ENCODE peak calls at places on chromosome 9, in nine cellular contexts. One of them, this sample, is unnamed.

GRCh38 chr9:546797-547223 is 294.7 kb upstream of the DMRT1 start:
- DNase-seq in A549: no peak
- DNase-seq in neural crest cell: no peak
- DNase-seq in adipocyte: peak
- DNase-seq in NCI-H1694 treated with DMSO at 0.1 percent for 48 hours: peak
- DNase-seq in left ventricle myocardium inferior: no peak
- DNase-seq in HuH-7: no peak
- DNase-seq in fibroblast of pulmonary artery: peak
- DNase-seq in fibroblast of lung: peak
- DNase-seq in this sample: no peak

GRCh38 chr9:89853161-89853560 is 248.3 kb downstream of the GADD45G start:
- DNase-seq in A549: no peak
- DNase-seq in neural crest cell: no peak
- DNase-seq in adipocyte: no peak
- DNase-seq in NCI-H1694 treated with DMSO at 0.1 percent for 48 hours: no peak
- DNase-seq in left ventricle myocardium inferior: no peak
- DNase-seq in HuH-7: no peak
- DNase-seq in fibroblast of pulmonary artery: no peak
- DNase-seq in fibroblast of lung: no peak
- DNase-seq in this sample: no peak

GRCh38 chr9:95089257-95089873 is 228.1 kb downstream of the FANCC start:
- DNase-seq in A549: no peak
- DNase-seq in neural crest cell: no peak
- DNase-seq in adipocyte: no peak
- DNase-seq in NCI-H1694 treated with DMSO at 0.1 percent for 48 hours: no peak
- DNase-seq in left ventricle myocardium inferior: no peak
- DNase-seq in HuH-7: no peak
- DNase-seq in fibroblast of pulmonary artery: no peak
- DNase-seq in fibroblast of lung: no peak
- DNase-seq in this sample: no peak

GRCh38 chr9:4118666-4119065 is 181.2 kb downstream of the GLIS3 start:
- DNase-seq in A549: no peak
- DNase-seq in neural crest cell: no peak
- DNase-seq in adipocyte: no peak
- DNase-seq in NCI-H1694 treated with DMSO at 0.1 percent for 48 hours: no peak
- DNase-seq in left ventricle myocardium inferior: no peak
- DNase-seq in HuH-7: no peak
- DNase-seq in fibroblast of pulmonary artery: peak
- DNase-seq in fibroblast of lung: peak
- DNase-seq in this sample: no peak

GRCh38 chr9:127237801-127238200 is 26.8 kb upstream of the GARNL3 start:
- DNase-seq in A549: no peak
- DNase-seq in neural crest cell: no peak
- DNase-seq in adipocyte: no peak
- DNase-seq in NCI-H1694 treated with DMSO at 0.1 percent for 48 hours: no peak
- DNase-seq in left ventricle myocardium inferior: no peak
- DNase-seq in HuH-7: no peak
- DNase-seq in fibroblast of pulmonary artery: no peak
- DNase-seq in fibroblast of lung: no peak
- DNase-seq in this sample: no peak

GRCh38 chr9:136047076-136047774 is 47.9 kb downstream of the NACC2 start:
- DNase-seq in A549: no peak
- DNase-seq in neural crest cell: no peak
- DNase-seq in adipocyte: no peak
- DNase-seq in NCI-H1694 treated with DMSO at 0.1 percent for 48 hours: no peak
- DNase-seq in left ventricle myocardium inferior: no peak
- DNase-seq in HuH-7: no peak
- DNase-seq in fibroblast of pulmonary artery: no peak
- DNase-seq in fibroblast of lung: no peak
- DNase-seq in this sample: no peak

GRCh38 chr9:126534431-126535186 is 79.1 kb upstream of the LMX1B start:
- DNase-seq in A549: no peak
- DNase-seq in neural crest cell: no peak
- DNase-seq in adipocyte: peak
- DNase-seq in NCI-H1694 treated with DMSO at 0.1 percent for 48 hours: no peak
- DNase-seq in left ventricle myocardium inferior: no peak
- DNase-seq in HuH-7: no peak
- DNase-seq in fibroblast of pulmonary artery: no peak
- DNase-seq in fibroblast of lung: no peak
- DNase-seq in this sample: no peak

GRCh38 chr9:113682297-113682771 is 193.8 kb upstream of the ZNF618 start:
- DNase-seq in A549: peak
- DNase-seq in neural crest cell: peak
- DNase-seq in adipocyte: peak
- DNase-seq in NCI-H1694 treated with DMSO at 0.1 percent for 48 hours: peak
- DNase-seq in left ventricle myocardium inferior: peak
- DNase-seq in HuH-7: peak
- DNase-seq in fibroblast of pulmonary artery: peak
- DNase-seq in fibroblast of lung: peak
- DNase-seq in this sample: peak

GRCh38 chr9:130846487-130847305 is 11.6 kb downstream of the ABL1 start:
- DNase-seq in A549: peak
- DNase-seq in neural crest cell: no peak
- DNase-seq in adipocyte: peak
- DNase-seq in NCI-H1694 treated with DMSO at 0.1 percent for 48 hours: no peak
- DNase-seq in left ventricle myocardium inferior: peak
- DNase-seq in HuH-7: no peak
- DNase-seq in fibroblast of pulmonary artery: peak
- DNase-seq in fibroblast of lung: peak
- DNase-seq in this sample: no peak

GRCh38 chr9:93033541-93033940 is 25.0 kb upstream of the SUSD3 start:
- DNase-seq in A549: no peak
- DNase-seq in neural crest cell: no peak
- DNase-seq in adipocyte: no peak
- DNase-seq in NCI-H1694 treated with DMSO at 0.1 percent for 48 hours: no peak
- DNase-seq in left ventricle myocardium inferior: no peak
- DNase-seq in HuH-7: no peak
- DNase-seq in fibroblast of pulmonary artery: no peak
- DNase-seq in fibroblast of lung: no peak
- DNase-seq in this sample: no peak

GRCh38 chr9:113654605-113655193 is 191.2 kb downstream of the RGS3 start:
- DNase-seq in A549: no peak
- DNase-seq in neural crest cell: no peak
- DNase-seq in adipocyte: no peak
- DNase-seq in NCI-H1694 treated with DMSO at 0.1 percent for 48 hours: no peak
- DNase-seq in left ventricle myocardium inferior: peak
- DNase-seq in HuH-7: no peak
- DNase-seq in fibroblast of pulmonary artery: peak
- DNase-seq in fibroblast of lung: peak
- DNase-seq in this sample: no peak

GRCh38 chr9:37801287-37801850 is 772 bp downstream of the DCAF10 start:
- DNase-seq in A549: no peak
- DNase-seq in neural crest cell: no peak
- DNase-seq in adipocyte: peak
- DNase-seq in NCI-H1694 treated with DMSO at 0.1 percent for 48 hours: no peak
- DNase-seq in left ventricle myocardium inferior: peak
- DNase-seq in HuH-7: no peak
- DNase-seq in fibroblast of pulmonary artery: peak
- DNase-seq in fibroblast of lung: peak
- DNase-seq in this sample: no peak

GRCh38 chr9:79670269-79670961 is 98.7 kb downstream of the TLE4 start:
- DNase-seq in A549: no peak
- DNase-seq in neural crest cell: no peak
- DNase-seq in adipocyte: no peak
- DNase-seq in NCI-H1694 treated with DMSO at 0.1 percent for 48 hours: no peak
- DNase-seq in left ventricle myocardium inferior: no peak
- DNase-seq in HuH-7: no peak
- DNase-seq in fibroblast of pulmonary artery: no peak
- DNase-seq in fibroblast of lung: no peak
- DNase-seq in this sample: no peak

GRCh38 chr9:89874351-89875321 is 269.8 kb downstream of the GADD45G start:
- DNase-seq in A549: no peak
- DNase-seq in neural crest cell: no peak
- DNase-seq in adipocyte: no peak
- DNase-seq in NCI-H1694 treated with DMSO at 0.1 percent for 48 hours: peak
- DNase-seq in left ventricle myocardium inferior: peak
- DNase-seq in HuH-7: no peak
- DNase-seq in fibroblast of pulmonary artery: no peak
- DNase-seq in fibroblast of lung: peak
- DNase-seq in this sample: no peak

GRCh38 chr9:128550226-128550625 is 2.2 kb upstream of the SPTAN1 start:
- DNase-seq in A549: no peak
- DNase-seq in neural crest cell: no peak
- DNase-seq in adipocyte: no peak
- DNase-seq in NCI-H1694 treated with DMSO at 0.1 percent for 48 hours: no peak
- DNase-seq in left ventricle myocardium inferior: no peak
- DNase-seq in HuH-7: no peak
- DNase-seq in fibroblast of pulmonary artery: no peak
- DNase-seq in fibroblast of lung: no peak
- DNase-seq in this sample: no peak

GRCh38 chr9:126150411-126151030 is 176.1 kb upstream of the MVB12B start:
- DNase-seq in A549: no peak
- DNase-seq in neural crest cell: no peak
- DNase-seq in adipocyte: no peak
- DNase-seq in NCI-H1694 treated with DMSO at 0.1 percent for 48 hours: no peak
- DNase-seq in left ventricle myocardium inferior: no peak
- DNase-seq in HuH-7: no peak
- DNase-seq in fibroblast of pulmonary artery: no peak
- DNase-seq in fibroblast of lung: no peak
- DNase-seq in this sample: no peak

GRCh38 chr9:21965401-21965951 is 28.7 kb downstream of the CDKN2A start:
- DNase-seq in A549: no peak
- DNase-seq in neural crest cell: peak
- DNase-seq in adipocyte: peak
- DNase-seq in NCI-H1694 treated with DMSO at 0.1 percent for 48 hours: no peak
- DNase-seq in left ventricle myocardium inferior: no peak
- DNase-seq in HuH-7: peak
- DNase-seq in fibroblast of pulmonary artery: peak
- DNase-seq in fibroblast of lung: peak
- DNase-seq in this sample: no peak

GRCh38 chr9:129572517-129572916 is 48.4 kb downstream of the C9orf50 start:
- DNase-seq in A549: no peak
- DNase-seq in neural crest cell: no peak
- DNase-seq in adipocyte: no peak
- DNase-seq in NCI-H1694 treated with DMSO at 0.1 percent for 48 hours: no peak
- DNase-seq in left ventricle myocardium inferior: no peak
- DNase-seq in HuH-7: no peak
- DNase-seq in fibroblast of pulmonary artery: no peak
- DNase-seq in fibroblast of lung: no peak
- DNase-seq in this sample: no peak

GRCh38 chr9:130447193-130447816 is 2.5 kb downstream of the ASS1 start:
- DNase-seq in A549: no peak
- DNase-seq in neural crest cell: no peak
- DNase-seq in adipocyte: no peak
- DNase-seq in NCI-H1694 treated with DMSO at 0.1 percent for 48 hours: no peak
- DNase-seq in left ventricle myocardium inferior: no peak
- DNase-seq in HuH-7: no peak
- DNase-seq in fibroblast of pulmonary artery: no peak
- DNase-seq in fibroblast of lung: no peak
- DNase-seq in this sample: no peak

GRCh38 chr9:36470891-36471290 is 70.8 kb upstream of the RNF38 start:
- DNase-seq in A549: no peak
- DNase-seq in neural crest cell: no peak
- DNase-seq in adipocyte: peak
- DNase-seq in NCI-H1694 treated with DMSO at 0.1 percent for 48 hours: no peak
- DNase-seq in left ventricle myocardium inferior: peak
- DNase-seq in HuH-7: no peak
- DNase-seq in fibroblast of pulmonary artery: peak
- DNase-seq in fibroblast of lung: peak
- DNase-seq in this sample: no peak

GRCh38 chr9:90914868-90915483 is 113.4 kb downstream of the SYK start:
- DNase-seq in A549: peak
- DNase-seq in neural crest cell: peak
- DNase-seq in adipocyte: peak
- DNase-seq in NCI-H1694 treated with DMSO at 0.1 percent for 48 hours: peak
- DNase-seq in left ventricle myocardium inferior: peak
- DNase-seq in HuH-7: peak
- DNase-seq in fibroblast of pulmonary artery: peak
- DNase-seq in fibroblast of lung: peak
- DNase-seq in this sample: peak

GRCh38 chr9:83649080-83649479 is 26.1 kb downstream of the IDNK start:
- DNase-seq in A549: peak
- DNase-seq in neural crest cell: peak
- DNase-seq in adipocyte: peak
- DNase-seq in NCI-H1694 treated with DMSO at 0.1 percent for 48 hours: peak
- DNase-seq in left ventricle myocardium inferior: peak
- DNase-seq in HuH-7: peak
- DNase-seq in fibroblast of pulmonary artery: peak
- DNase-seq in fibroblast of lung: peak
- DNase-seq in this sample: peak

GRCh38 chr9:100673249-100673648 is 95.4 kb downstream of the CAVIN4 start:
- DNase-seq in A549: no peak
- DNase-seq in neural crest cell: no peak
- DNase-seq in adipocyte: no peak
- DNase-seq in NCI-H1694 treated with DMSO at 0.1 percent for 48 hours: no peak
- DNase-seq in left ventricle myocardium inferior: no peak
- DNase-seq in HuH-7: no peak
- DNase-seq in fibroblast of pulmonary artery: no peak
- DNase-seq in fibroblast of lung: no peak
- DNase-seq in this sample: no peak

GRCh38 chr9:12604154-12604825 is 88.9 kb upstream of the TYRP1 start:
- DNase-seq in A549: no peak
- DNase-seq in neural crest cell: no peak
- DNase-seq in adipocyte: peak
- DNase-seq in NCI-H1694 treated with DMSO at 0.1 percent for 48 hours: no peak
- DNase-seq in left ventricle myocardium inferior: no peak
- DNase-seq in HuH-7: no peak
- DNase-seq in fibroblast of pulmonary artery: peak
- DNase-seq in fibroblast of lung: peak
- DNase-seq in this sample: no peak

GRCh38 chr9:137688261-137688660 is 69.5 kb downstream of the EHMT1 start:
- DNase-seq in A549: no peak
- DNase-seq in neural crest cell: no peak
- DNase-seq in adipocyte: no peak
- DNase-seq in NCI-H1694 treated with DMSO at 0.1 percent for 48 hours: no peak
- DNase-seq in left ventricle myocardium inferior: no peak
- DNase-seq in HuH-7: no peak
- DNase-seq in fibroblast of pulmonary artery: no peak
- DNase-seq in fibroblast of lung: no peak
- DNase-seq in this sample: no peak

GRCh38 chr9:81588148-81588874 is 101.0 kb downstream of the TLE1 start:
- DNase-seq in A549: peak
- DNase-seq in neural crest cell: no peak
- DNase-seq in adipocyte: peak
- DNase-seq in NCI-H1694 treated with DMSO at 0.1 percent for 48 hours: no peak
- DNase-seq in left ventricle myocardium inferior: no peak
- DNase-seq in HuH-7: peak
- DNase-seq in fibroblast of pulmonary artery: peak
- DNase-seq in fibroblast of lung: peak
- DNase-seq in this sample: no peak

GRCh38 chr9:83620841-83621636 is 1.9 kb upstream of the IDNK start:
- DNase-seq in A549: peak
- DNase-seq in neural crest cell: peak
- DNase-seq in adipocyte: peak
- DNase-seq in NCI-H1694 treated with DMSO at 0.1 percent for 48 hours: peak
- DNase-seq in left ventricle myocardium inferior: peak
- DNase-seq in HuH-7: peak
- DNase-seq in fibroblast of pulmonary artery: peak
- DNase-seq in fibroblast of lung: peak
- DNase-seq in this sample: peak

GRCh38 chr9:6782378-6782777 is 24.6 kb downstream of the KDM4C start:
- DNase-seq in A549: no peak
- DNase-seq in neural crest cell: no peak
- DNase-seq in adipocyte: no peak
- DNase-seq in NCI-H1694 treated with DMSO at 0.1 percent for 48 hours: no peak
- DNase-seq in left ventricle myocardium inferior: no peak
- DNase-seq in HuH-7: no peak
- DNase-seq in fibroblast of pulmonary artery: no peak
- DNase-seq in fibroblast of lung: no peak
- DNase-seq in this sample: no peak

GRCh38 chr9:114033397-114034103 is 44.5 kb downstream of the AMBP start:
- DNase-seq in A549: no peak
- DNase-seq in neural crest cell: peak
- DNase-seq in adipocyte: peak
- DNase-seq in NCI-H1694 treated with DMSO at 0.1 percent for 48 hours: peak
- DNase-seq in left ventricle myocardium inferior: no peak
- DNase-seq in HuH-7: peak
- DNase-seq in fibroblast of pulmonary artery: peak
- DNase-seq in fibroblast of lung: peak
- DNase-seq in this sample: no peak

GRCh38 chr9:26801772-26802171 is 90.8 kb downstream of the CAAP1 start:
- DNase-seq in A549: no peak
- DNase-seq in neural crest cell: no peak
- DNase-seq in adipocyte: no peak
- DNase-seq in NCI-H1694 treated with DMSO at 0.1 percent for 48 hours: no peak
- DNase-seq in left ventricle myocardium inferior: no peak
- DNase-seq in HuH-7: no peak
- DNase-seq in fibroblast of pulmonary artery: no peak
- DNase-seq in fibroblast of lung: no peak
- DNase-seq in this sample: no peak

This sample was measured in NCI-H1930.